ENCODE peak calls at places on chromosomes 6 and 20, in four cellular contexts. W, R, I and E are unnamed samples. For H3K27me3, the result is how much of the 10 kb centered on the place peaks cover.

GRCh38 chr20:13041574-13042457 is 33.0 kb downstream of the SPTLC3 start:
- DNase-seq in W (no peak), R (no peak), I (no peak), E (no peak)

GRCh38 chr6:121584591-121585369 is 149.3 kb downstream of the GJA1 start:
- DNase-seq in W (no peak), R (no peak), I (no peak), E (no peak)

GRCh38 chr6:127302728-127303675 is 36.3 kb downstream of the RNF146 start:
- DNase-seq in W (no peak), R (no peak), I (peak), E (peak)

GRCh38 chr6:131001945-131002661 is 60.9 kb downstream of the EPB41L2 start:
- DNase-seq in W (no peak), R (no peak), I (no peak), E (no peak)

GRCh38 chr6:26457796-26458688 is at the start of gene BTN2A1:
- DNase-seq in W (peak), R (peak), I (peak), E (peak)

GRCh38 chr6:167576798-167577528 is 249.7 kb upstream of the AFDN start:
- DNase-seq in W (no peak), R (peak), I (no peak), E (no peak)

GRCh38 chr6:139433647-139434419 is 59.4 kb upstream of the CITED2 start:
- DNase-seq in W (no peak), R (no peak), I (no peak), E (no peak)

GRCh38 chr6:87870606-87871005 is 168.6 kb upstream of the AKIRIN2 start:
- DNase-seq in W (no peak), R (no peak), I (no peak), E (no peak)

GRCh38 chr6:140041571-140042332 is 667.3 kb upstream of the CITED2 start:
- DNase-seq in W (no peak), R (no peak), I (no peak), E (no peak)

GRCh38 chr6:10409766-10410209 is 5.1 kb downstream of the TFAP2A start:
- DNase-seq in W (no peak), R (no peak), I (no peak), E (no peak)

GRCh38 chr6:10409160-10409765 is 5.6 kb downstream of the TFAP2A start:
- DNase-seq in W (no peak), R (no peak), I (no peak), E (no peak)

GRCh38 chr6:10406556-10406955 is 8.3 kb downstream of the TFAP2A start:
- DNase-seq in W (no peak), R (no peak), I (no peak), E (no peak)

GRCh38 chr6:10407018-10407673 is 7.7 kb downstream of the TFAP2A start:
- DNase-seq in W (no peak), R (no peak), I (no peak), E (no peak)

DNA sequence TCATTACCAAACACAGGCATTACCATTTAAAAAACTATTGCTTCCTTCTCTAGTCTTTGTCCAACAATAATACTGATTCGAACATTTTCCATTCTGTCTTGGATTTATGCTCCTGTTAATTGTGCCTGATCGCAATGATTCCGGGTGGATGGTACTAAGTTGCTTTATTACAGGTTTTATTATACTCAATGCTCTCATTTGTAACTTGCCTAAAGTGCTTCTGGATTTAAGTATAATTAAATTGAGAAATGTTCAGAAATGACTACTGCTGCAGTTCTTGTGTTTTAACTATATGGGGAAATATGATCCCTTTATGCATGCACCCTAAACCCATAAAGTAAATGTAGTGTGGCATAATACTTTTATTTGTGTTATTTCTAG is 7.2 kb downstream of the TFAP2A start:
- DNase-seq in W (no peak), R (no peak), I (no peak), E (no peak)
- H3K27me3 ChIP-seq in W (half or more), R (under half), I (under half), E (under half)

DNA sequence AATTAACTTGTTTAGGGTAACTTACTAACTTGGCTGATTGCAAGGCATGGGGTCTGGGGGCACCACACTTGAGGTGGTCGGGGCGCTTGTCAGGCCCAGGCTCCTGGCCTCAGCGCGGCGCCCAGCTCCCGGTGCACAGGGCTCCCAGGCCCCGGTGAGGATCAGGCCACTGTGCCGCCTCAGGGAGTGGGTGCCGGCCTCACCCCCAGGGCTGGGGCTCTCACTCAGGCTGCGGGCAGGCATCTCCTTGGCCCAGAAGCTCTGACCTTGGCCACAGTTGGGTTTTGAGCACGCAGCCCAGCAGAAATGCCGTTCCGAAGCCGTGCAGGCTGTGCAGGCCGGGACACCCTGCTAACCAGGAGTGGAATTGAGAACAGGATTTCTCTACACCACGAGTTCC is 37.8 kb upstream of the BHLHE23 start:
- DNase-seq in W (no peak), R (no peak), I (no peak), E (no peak)
- H3K27me3 ChIP-seq in W (half or more), R (under half), I (half or more), E (under half)

GRCh38 chr6:90604546-90604945 is 17.7 kb upstream of the MAP3K7 start:
- DNase-seq in W (no peak), R (no peak), I (no peak), E (no peak)

GRCh38 chr6:90596967-90597539 is 10.2 kb upstream of the MAP3K7 start:
- DNase-seq in W (no peak), R (no peak), I (no peak), E (no peak)

GRCh38 chr6:90598192-90598951 is 11.5 kb upstream of the MAP3K7 start:
- DNase-seq in W (no peak), R (no peak), I (no peak), E (no peak)

GRCh38 chr6:90595854-90596253 is 9.0 kb upstream of the MAP3K7 start:
- DNase-seq in W (no peak), R (no peak), I (no peak), E (no peak)

DNA sequence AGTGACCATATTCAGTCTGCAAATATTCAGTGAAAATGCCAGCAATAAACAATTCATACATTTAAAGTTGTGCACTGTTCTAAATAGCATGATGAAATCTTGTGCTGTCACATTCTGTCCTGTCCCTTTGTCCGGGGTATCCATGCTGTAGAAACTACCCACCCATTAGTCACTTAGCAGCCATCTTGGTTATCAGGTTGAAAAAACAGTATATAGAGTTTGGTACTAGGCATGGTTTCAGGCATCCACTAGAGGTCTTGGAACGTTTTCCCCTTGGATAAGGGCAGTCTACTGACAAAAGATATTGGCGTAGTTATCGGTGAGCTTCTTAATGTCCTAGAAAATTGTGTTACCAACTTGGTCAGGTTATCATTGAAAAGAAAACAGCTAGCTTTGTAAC is 12.3 kb upstream of the MAP3K7 start:
- DNase-seq in W (no peak), R (no peak), I (no peak), E (no peak)
- H3K27me3 ChIP-seq in W (under half), R (under half), I (under half), E (under half)

GRCh38 chr6:133891814-133892443 is 3.0 kb downstream of the TCF21 start:
- DNase-seq in W (no peak), R (no peak), I (no peak), E (no peak)
- H3K27me3 ChIP-seq in W (half or more), R (under half), I (under half), E (half or more)

DNA sequence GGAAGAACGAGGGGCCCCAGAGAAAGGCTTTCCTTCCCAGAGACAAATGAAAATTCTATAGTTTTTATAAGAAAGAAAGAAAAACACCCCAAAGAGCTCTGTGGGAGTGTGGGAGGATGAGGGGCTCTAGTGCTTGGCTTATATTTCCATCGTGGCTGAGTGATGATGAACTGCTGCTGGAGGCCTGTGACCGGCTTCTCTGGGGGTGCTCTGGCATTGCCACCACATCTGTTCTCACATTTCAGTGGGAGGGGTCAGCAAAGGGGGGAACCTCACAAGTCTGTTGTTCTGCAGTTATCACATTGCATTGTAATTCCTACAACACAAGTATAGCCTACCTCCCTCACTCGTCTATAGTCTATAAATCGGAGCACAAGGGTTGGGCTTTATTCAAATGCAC is 67.6 kb upstream of the BACH2 start:
- DNase-seq in W (no peak), R (no peak), I (no peak), E (no peak)
- H3K27me3 ChIP-seq in W (under half), R (under half), I (under half), E (under half)